ENCODE peak calls at places on chromosomes 16 and 17, in four cellular contexts. A, Y, P and D are unnamed samples.

GRCh38 chr17:49523706-49524472 is 28.8 kb downstream of the NGFR start:
- DNase-seq in A (no peak), Y (no peak), P (no peak), D (peak; percentile 56)

GRCh38 chr17:49496866-49497146 is 1.7 kb downstream of the NGFR start:
- DNase-seq in Y (no peak), A (no peak), P (no peak), D (no peak)

GRCh38 chr17:76716146-76716833 is 5.5 kb upstream of the MXRA7 start:
- DNase-seq in A (no peak), P (peak; percentile 87), Y (no peak), D (no peak)

GRCh38 chr16:4805231-4805630 is 2.8 kb upstream of the ROGDI start:
- DNase-seq in Y (no peak), A (no peak), P (no peak), D (no peak)

GRCh38 chr17:73870035-73870434 is 225.8 kb upstream of the SDK2 start:
- DNase-seq in P (no peak), A (no peak), Y (no peak), D (no peak)

GRCh38 chr16:1874854-1875253 is 2.9 kb upstream of the MEIOB start:
- DNase-seq in Y (no peak), P (no peak), A (no peak), D (no peak)

GRCh38 chr16:81786321-81786720 is 7.2 kb downstream of the PLCG2 start:
- DNase-seq in A (no peak), P (no peak), Y (no peak), D (no peak)

GRCh38 chr17:15112881-15113617 is 152.1 kb downstream of the PMP22 start:
- DNase-seq in Y (no peak), P (no peak), A (no peak), D (no peak)

GRCh38 chr17:76714822-76715461 is 4.2 kb upstream of the MXRA7 start:
- DNase-seq in P (peak; percentile 79), Y (no peak), A (no peak), D (peak; percentile 76)

GRCh38 chr17:75308732-75309629 is 19.7 kb upstream of the SLC25A19 start:
- DNase-seq in A (no peak), P (no peak), Y (no peak), D (no peak)

GRCh38 chr16:6482861-6483530 is 849.6 kb upstream of the RBFOX1 start:
- DNase-seq in A (no peak), P (no peak), Y (no peak), D (peak; percentile 54)
- H3K27ac ChIP-seq in A (no peak overlapping the region), P (no peak overlapping the region), Y (no peak overlapping the region), D (no peak overlapping the region)

DNA sequence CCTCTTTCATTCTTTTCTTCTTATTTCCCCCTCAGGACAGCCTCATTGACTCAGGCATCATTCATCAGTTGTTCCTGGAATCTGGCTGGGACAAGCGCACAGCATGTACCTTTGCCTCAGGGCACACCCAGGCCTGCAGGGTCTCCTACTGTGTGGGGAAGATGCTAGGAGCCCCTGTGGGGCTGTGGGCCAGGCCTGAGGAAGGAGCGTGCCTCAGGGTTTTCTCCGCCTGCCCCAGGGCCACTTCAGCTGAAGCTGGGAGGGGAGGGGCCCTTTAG is 7.8 kb downstream of the ELMO3 start:
- DNase-seq in P (no peak), A (no peak), Y (no peak), D (no peak)
- TF ChIP-seq NRF1 in P (no peak), A (no peak), Y (no peak), D (no peak)

GRCh38 chr17:62892069-62892675 is 73.9 kb upstream of the TANC2 start:
- DNase-seq in A (no peak), P (no peak), Y (no peak), D (no peak)
- H3K27ac ChIP-seq in A (no peak overlapping the region), P (no peak overlapping the region), Y (no peak overlapping the region), D (peak overlapping the region; percentile 45)

DNA sequence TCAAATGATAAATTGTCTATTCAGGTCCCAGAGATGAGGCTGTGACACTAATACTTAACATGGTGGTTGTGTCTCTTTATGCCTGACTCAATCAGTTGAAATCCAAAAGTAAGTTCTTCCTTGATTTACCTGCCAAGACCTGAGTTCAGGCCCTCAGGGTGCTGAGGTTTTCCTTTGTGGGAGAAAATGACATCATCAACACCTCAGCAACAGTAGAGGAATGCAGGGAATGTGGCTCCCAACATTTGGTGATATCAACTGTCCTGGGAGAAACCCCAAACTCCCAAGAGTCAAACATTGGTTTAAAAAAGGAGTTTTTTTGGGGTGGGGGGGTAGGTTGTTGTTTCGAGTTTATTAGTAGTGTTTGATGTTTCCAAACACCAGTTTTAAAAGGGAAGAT is 14.7 kb downstream of the RNF43 start:
- DNase-seq in P (no peak), Y (no peak), A (no peak), D (no peak)
- TF ChIP-seq NRF1 in P (no peak), Y (no peak), A (no peak), D (no peak)

GRCh38 chr17:8192070-8192815 is 2.3 kb upstream of the BORCS6 start:
- DNase-seq in A (no peak), Y (peak; percentile 87), P (peak; percentile 91), D (peak; percentile 82)

GRCh38 chr17:8188408-8188839 is 1.6 kb downstream of the BORCS6 start:
- DNase-seq in Y (no peak), P (no peak), A (no peak), D (no peak)

GRCh38 chr17:8189711-8190477 is at the start of gene BORCS6:
- DNase-seq in Y (peak; percentile 94), P (peak; percentile 97), A (peak; percentile 87), D (peak; percentile 86)

GRCh38 chr17:8189041-8189710 is 804 bp downstream of the BORCS6 start:
- DNase-seq in P (no peak), A (no peak), Y (no peak), D (no peak)

DNA sequence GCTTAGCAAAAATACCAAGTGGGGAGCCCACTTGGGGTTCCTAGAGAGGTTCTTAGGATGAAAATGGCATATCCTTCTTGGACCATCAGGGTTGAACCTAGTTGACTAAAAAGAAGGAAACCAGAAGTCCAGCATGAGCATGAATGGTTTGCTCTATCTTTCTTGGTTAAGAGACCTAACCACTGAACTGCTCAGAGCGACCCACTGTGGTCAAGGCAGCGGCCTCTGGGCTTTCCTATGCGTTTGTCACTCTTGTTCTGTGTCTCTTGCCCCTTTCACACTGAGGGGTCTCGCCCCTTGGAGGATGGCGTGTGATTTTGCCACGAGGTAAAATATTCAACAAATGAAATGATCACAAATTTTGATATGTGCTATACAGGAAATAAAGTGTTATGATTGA is 526 bp upstream of the BORCS6 start:
- DNase-seq in A (no peak), Y (no peak), P (no peak), D (no peak)
- H3K27ac ChIP-seq in A (no peak overlapping the region), Y (peak overlapping the region; percentile 81), P (peak overlapping the region; percentile 68), D (peak overlapping the region; percentile 35)

GRCh38 chr16:10114411-10114810 is 67.8 kb downstream of the GRIN2A start:
- DNase-seq in P (no peak), Y (no peak), A (no peak), D (no peak)
- TF ChIP-seq NRF1 in P (no peak), Y (no peak), A (no peak), D (no peak)

GRCh38 chr17:4587803-4588202 is 3.5 kb downstream of the SMTNL2 start:
- DNase-seq in P (peak; percentile 40), Y (no peak), A (no peak), D (peak; percentile 94)

GRCh38 chr17:4585203-4585939 is 1.0 kb downstream of the SMTNL2 start:
- DNase-seq in Y (no peak), A (no peak), P (no peak), D (no peak)

GRCh38 chr17:4584835-4585187 is 482 bp downstream of the SMTNL2 start:
- DNase-seq in A (no peak), Y (no peak), P (no peak), D (no peak)

GRCh38 chr17:4587195-4587594 is 2.9 kb downstream of the SMTNL2 start:
- DNase-seq in P (no peak), Y (no peak), A (no peak), D (no peak)

GRCh38 chr17:4586043-4586442 is 1.7 kb downstream of the SMTNL2 start:
- DNase-seq in A (no peak), P (no peak), Y (no peak), D (no peak)
- H3K27ac ChIP-seq in A (no peak overlapping the region), P (no peak overlapping the region), Y (no peak overlapping the region), D (no peak overlapping the region)

DNA sequence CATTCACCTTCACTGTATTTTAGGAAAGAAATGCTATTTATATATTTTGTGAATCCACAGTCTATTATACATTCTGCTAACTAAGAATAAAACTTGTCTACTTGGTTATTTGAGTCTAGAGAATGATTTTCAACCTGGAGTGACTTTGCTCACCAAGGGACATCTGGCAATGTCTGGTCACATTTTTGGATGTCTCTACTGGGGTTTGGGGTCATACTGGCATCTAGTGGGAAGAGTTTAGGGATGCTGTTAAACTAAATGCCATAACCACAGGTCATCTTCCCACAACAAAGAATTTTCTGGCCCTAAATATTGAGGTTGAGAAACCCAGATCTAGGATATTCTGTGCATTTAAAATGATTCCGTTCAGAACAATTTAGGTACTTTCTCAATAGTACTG is 26.0 kb downstream of the KCNJ16 start:
- DNase-seq in P (no peak), Y (no peak), A (no peak), D (peak; percentile 11)
- TF ChIP-seq NRF1 in P (no peak), Y (no peak), A (no peak), D (no peak)

GRCh38 chr17:12596961-12597360 is 68.7 kb upstream of the MYOCD start:
- DNase-seq in A (no peak), Y (no peak), P (no peak), D (no peak)

GRCh38 chr17:12590417-12590816 is 75.3 kb upstream of the MYOCD start:
- DNase-seq in Y (no peak), A (no peak), P (no peak), D (no peak)

GRCh38 chr17:12592941-12593340 is 72.7 kb upstream of the MYOCD start:
- DNase-seq in Y (no peak), P (no peak), A (no peak), D (no peak)

GRCh38 chr17:12588531-12588930 is 77.2 kb upstream of the MYOCD start:
- DNase-seq in Y (no peak), P (no peak), A (no peak), D (no peak)

GRCh38 chr17:12591336-12591735 is 74.4 kb upstream of the MYOCD start:
- DNase-seq in P (no peak), A (no peak), Y (no peak), D (no peak)
- H3K27ac ChIP-seq in P (no peak overlapping the region), A (no peak overlapping the region), Y (no peak overlapping the region), D (no peak overlapping the region)